ENCODE peak calls at places on chromosomes 12 and 14, in four cellular contexts. Y is heart right ventricle, H is NCI-H460, D is GM20000. E is an unnamed sample.

GRCh38 chr12:51421266-51421884 is 3.3 kb upstream of the SLC4A8 start:
- DNase-seq in D (peak; percentile 65), Y (peak; percentile 40), H (peak; percentile 70), E (peak; percentile 59)

GRCh38 chr12:123469978-123470377 is 12.0 kb downstream of the SNRNP35 start:
- DNase-seq in D (no peak), Y (no peak), H (no peak), E (no peak)

GRCh38 chr12:129840145-129840884 is 63.5 kb downstream of the TMEM132D start:
- DNase-seq in D (no peak), Y (no peak), H (no peak), E (no peak)

GRCh38 chr12:62784576-62784975 is 150.4 kb downstream of the PPM1H start:
- DNase-seq in H (no peak), D (no peak), Y (no peak), E (no peak)

GRCh38 chr12:107760207-107760816 is 625 bp downstream of the PRDM4 start:
- DNase-seq in H (no peak), Y (peak; percentile 6), D (peak; percentile 51), E (no peak)

GRCh38 chr12:24044973-24045703 is 95.7 kb upstream of the SOX5 start:
- DNase-seq in Y (no peak), D (no peak), H (no peak), E (no peak)

GRCh38 chr14:81868172-81868571 is 334.5 kb upstream of the SEL1L start:
- DNase-seq in D (no peak), Y (no peak), H (no peak), E (no peak)

GRCh38 chr14:21668377-21668776 is 5.2 kb downstream of the OR4E1 start:
- DNase-seq in H (no peak), D (no peak), Y (no peak), E (no peak)

GRCh38 chr14:91257328-91258020 is 13.0 kb upstream of the GPR68 start:
- DNase-seq in D (no peak), Y (no peak), H (no peak), E (no peak)

GRCh38 chr14:24260026-24260779 is 2.8 kb downstream of the TGM1 start:
- DNase-seq in D (no peak), H (no peak), Y (no peak), E (no peak)

GRCh38 chr14:49173765-49174373 is 412.3 kb downstream of the RPS29 start:
- DNase-seq in H (peak; percentile 57), Y (peak; percentile 30), D (peak; percentile 34), E (no peak)

GRCh38 chr12:53097564-53098353 is at the start of gene IGFBP6:
- DNase-seq in H (peak; percentile 47), Y (peak; percentile 62), D (no peak), E (no peak)

GRCh38 chr12:104219361-104219892 is 3.8 kb downstream of the TXNRD1 start:
- DNase-seq in D (no peak), H (peak; percentile 99), Y (peak; percentile 9), E (no peak)

GRCh38 chr14:50116986-50117385 is 614 bp upstream of the VCPKMT start:
- DNase-seq in D (no peak), Y (no peak), H (no peak), E (no peak)

GRCh38 chr12:91817512-91817911 is 328.1 kb downstream of the BTG1 start:
- DNase-seq in Y (no peak), H (no peak), D (no peak), E (no peak)

GRCh38 chr12:85422766-85423165 is 142.7 kb downstream of the ALX1 start:
- DNase-seq in D (no peak), Y (no peak), H (no peak), E (no peak)